ENCODE peak calls at places on chromosomes 16 and 17, in four cellular contexts. One of them, this sample, is unnamed.
A peak's percentile ranks its signal among the peaks of the same experiment; 100 is the strongest.

GRCh38 chr17:76811028-76811427 is 57.2 kb upstream of the MGAT5B start:
- DNase-seq in AG09319: no peak
- DNase-seq in progenitor cell of endocrine pancreas: no peak
- DNase-seq in NCI-H2107: no peak
- DNase-seq in this sample: no peak

GRCh38 chr17:44587339-44587738 is 30.1 kb downstream of the FZD2 start:
- DNase-seq in AG09319: peak; percentile 63
- DNase-seq in progenitor cell of endocrine pancreas: no peak
- DNase-seq in NCI-H2107: no peak
- DNase-seq in this sample: no peak

GRCh38 chr16:87665193-87665592 is 62.9 kb downstream of the JPH3 start:
- DNase-seq in AG09319: no peak
- DNase-seq in progenitor cell of endocrine pancreas: no peak
- DNase-seq in NCI-H2107: no peak
- DNase-seq in this sample: no peak

GRCh38 chr17:59827721-59828477 is 64.8 kb downstream of the TUBD1 start:
- DNase-seq in AG09319: no peak
- DNase-seq in progenitor cell of endocrine pancreas: no peak
- DNase-seq in NCI-H2107: no peak
- DNase-seq in this sample: no peak

GRCh38 chr17:82272495-82273326 is 789 bp downstream of the CSNK1D start:
- DNase-seq in AG09319: no peak
- DNase-seq in progenitor cell of endocrine pancreas: peak; percentile 39
- DNase-seq in NCI-H2107: no peak
- DNase-seq in this sample: no peak

GRCh38 chr16:85240982-85241924 is 129.0 kb upstream of the CIBAR2 start:
- DNase-seq in AG09319: no peak
- DNase-seq in progenitor cell of endocrine pancreas: no peak
- DNase-seq in NCI-H2107: no peak
- DNase-seq in this sample: no peak

GRCh38 chr17:68057531-68057952 is 22.0 kb downstream of the KPNA2 start:
- DNase-seq in AG09319: no peak
- DNase-seq in progenitor cell of endocrine pancreas: no peak
- DNase-seq in NCI-H2107: no peak
- DNase-seq in this sample: no peak

GRCh38 chr17:673200-673681 is 41.4 kb downstream of the VPS53 start:
- DNase-seq in AG09319: no peak
- DNase-seq in progenitor cell of endocrine pancreas: no peak
- DNase-seq in NCI-H2107: no peak
- DNase-seq in this sample: no peak

GRCh38 chr16:68446941-68447675 is 1.2 kb downstream of the SMPD3 start:
- DNase-seq in AG09319: no peak
- DNase-seq in progenitor cell of endocrine pancreas: no peak
- DNase-seq in NCI-H2107: no peak
- DNase-seq in this sample: no peak

GRCh38 chr17:82062076-82062983 is 3.3 kb downstream of the DUS1L start:
- DNase-seq in AG09319: no peak
- DNase-seq in progenitor cell of endocrine pancreas: no peak
- DNase-seq in NCI-H2107: no peak
- DNase-seq in this sample: no peak

GRCh38 chr16:66651965-66652364 is 44.6 kb downstream of the CMTM4 start:
- DNase-seq in AG09319: no peak
- DNase-seq in progenitor cell of endocrine pancreas: no peak
- DNase-seq in NCI-H2107: no peak
- DNase-seq in this sample: no peak

This sample was measured in NCI-H1930.